ENCODE peak calls at places on chromosome 20, in five cellular contexts. T, Q, C, D and P are unnamed samples.

GRCh38 chr20:58219342-58219700 is 9.1 kb downstream of the ANKRD60 start:
- DNase-seq in T (peak; percentile 71), Q (no peak), C (no peak), D (no peak), P (no peak)

GRCh38 chr20:59152559-59153354 is 10.9 kb upstream of the ZNF831 start:
- DNase-seq in T (no peak), Q (no peak), C (no peak), D (no peak), P (no peak)

GRCh38 chr20:20711413-20711812 is 1.0 kb downstream of the RALGAPA2 start:
- DNase-seq in T (no peak), Q (peak; percentile 37), C (no peak), D (no peak), P (peak; percentile 25)

GRCh38 chr20:57660510-57661199 is 40.4 kb upstream of the ZBP1 start:
- DNase-seq in T (peak; percentile 1), Q (no peak), C (no peak), D (no peak), P (peak; percentile 7)

GRCh38 chr20:12955611-12956010 is 53.2 kb upstream of the SPTLC3 start:
- DNase-seq in T (no peak), Q (no peak), C (no peak), D (no peak), P (no peak)

GRCh38 chr20:9172908-9173307 is 104.0 kb downstream of the PLCB4 start:
- DNase-seq in T (no peak), Q (no peak), C (no peak), D (no peak), P (no peak)

GRCh38 chr20:1883986-1884385 is 11.2 kb upstream of the SIRPA start:
- DNase-seq in T (no peak), Q (no peak), C (no peak), D (no peak), P (no peak)

GRCh38 chr20:61297981-61298380 is 45.9 kb downstream of the CDH4 start:
- DNase-seq in T (no peak), Q (no peak), C (no peak), D (no peak), P (no peak)

GRCh38 chr20:11375966-11376365 is 541.7 kb upstream of the BTBD3 start:
- DNase-seq in T (no peak), Q (no peak), C (no peak), D (no peak), P (no peak)

GRCh38 chr20:31859998-31860380 is 10.3 kb downstream of the DUSP15 start:
- DNase-seq in T (no peak), Q (no peak), C (no peak), D (no peak), P (no peak)

GRCh38 chr20:17612287-17612974 is 42.6 kb downstream of the DSTN start:
- DNase-seq in T (no peak), Q (no peak), C (no peak), D (peak; percentile 19), P (peak; percentile 67)

GRCh38 chr20:38298768-38299288 is 5.1 kb upstream of the BPI start:
- DNase-seq in T (no peak), Q (no peak), C (no peak), D (peak; percentile 81), P (no peak)

GRCh38 chr20:32991386-32991785 is 12.8 kb downstream of the SUN5 start:
- DNase-seq in T (no peak), Q (no peak), C (no peak), D (no peak), P (no peak)

GRCh38 chr20:56628873-56629463 is at the start of gene TFAP2C:
- DNase-seq in T (peak; percentile 91), Q (no peak), C (peak; percentile 75), D (peak; percentile 89), P (no peak)

GRCh38 chr20:46712056-46712636 is 2.7 kb downstream of the SLC2A10 start:
- DNase-seq in T (no peak), Q (no peak), C (no peak), D (no peak), P (no peak)

GRCh38 chr20:45822863-45823262 is 4.2 kb downstream of the TNNC2 start:
- DNase-seq in T (peak; percentile 70), Q (no peak), C (no peak), D (no peak), P (no peak)

GRCh38 chr20:44837949-44838348 is 27.6 kb upstream of the RIMS4 start:
- DNase-seq in T (no peak), Q (no peak), C (no peak), D (no peak), P (no peak)

GRCh38 chr20:6709865-6710595 is 57.5 kb upstream of the BMP2 start:
- DNase-seq in T (no peak), Q (no peak), C (no peak), D (no peak), P (no peak)

GRCh38 chr20:9068896-9069663 is at the start of gene PLCB4:
- DNase-seq in T (peak; percentile 51), Q (no peak), C (peak; percentile 62), D (no peak), P (no peak)

GRCh38 chr20:50053790-50054547 is 59.0 kb downstream of the UBE2V1 start:
- DNase-seq in T (peak; percentile 38), Q (no peak), C (no peak), D (no peak), P (no peak)
- TF ChIP-seq CTCF in T (no peak), Q (no peak), C (no peak), D (no peak), P (no peak)

GRCh38 chr20:62706857-62707256 is 1.8 kb upstream of the NTSR1 start:
- DNase-seq in T (no peak), Q (no peak), C (no peak), D (no peak), P (no peak)

GRCh38 chr20:62709537-62709905 is 885 bp downstream of the NTSR1 start:
- DNase-seq in T (no peak), Q (no peak), C (no peak), D (no peak), P (no peak)

GRCh38 chr20:62708591-62709536 is at the start of gene NTSR1:
- DNase-seq in T (no peak), Q (no peak), C (peak; percentile 67), D (no peak), P (no peak)

GRCh38 chr20:62707281-62707941 is 1.2 kb upstream of the NTSR1 start:
- DNase-seq in T (no peak), Q (no peak), C (no peak), D (no peak), P (no peak)

DNA sequence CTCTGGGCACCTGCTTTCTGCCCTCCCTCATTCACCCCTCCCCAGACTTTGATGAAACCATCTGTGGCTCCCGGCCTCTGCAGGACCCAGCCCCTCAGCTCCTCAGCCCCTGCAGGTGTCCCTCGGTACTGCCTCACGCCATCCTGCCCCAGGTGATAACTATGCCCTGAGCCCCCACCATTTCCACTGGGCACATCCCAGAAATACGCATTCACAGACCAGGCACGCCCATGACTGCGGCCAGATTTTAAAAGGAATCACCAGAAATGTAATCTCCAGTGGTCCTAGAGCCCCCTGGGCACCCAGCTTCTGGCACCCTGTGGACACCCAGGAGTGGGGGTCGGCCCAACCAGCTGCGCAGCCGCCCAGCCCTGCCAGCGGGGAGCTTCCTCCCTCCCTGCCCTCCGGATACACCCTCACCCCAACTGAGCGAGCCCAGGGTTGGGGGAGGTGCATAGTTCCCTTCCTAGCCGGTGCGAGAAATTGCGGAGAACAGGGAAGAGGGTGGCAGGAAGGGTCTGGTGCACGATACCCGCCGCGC is 585 bp upstream of the NTSR1 start:
- DNase-seq in T (peak; percentile 68), Q (peak; percentile 17), C (peak; percentile 83), D (no peak), P (no peak)
- TF ChIP-seq CTCF in T (peak; percentile 78), Q (peak; percentile 48), C (peak; percentile 53), D (no peak), P (peak; percentile 33)

DNA sequence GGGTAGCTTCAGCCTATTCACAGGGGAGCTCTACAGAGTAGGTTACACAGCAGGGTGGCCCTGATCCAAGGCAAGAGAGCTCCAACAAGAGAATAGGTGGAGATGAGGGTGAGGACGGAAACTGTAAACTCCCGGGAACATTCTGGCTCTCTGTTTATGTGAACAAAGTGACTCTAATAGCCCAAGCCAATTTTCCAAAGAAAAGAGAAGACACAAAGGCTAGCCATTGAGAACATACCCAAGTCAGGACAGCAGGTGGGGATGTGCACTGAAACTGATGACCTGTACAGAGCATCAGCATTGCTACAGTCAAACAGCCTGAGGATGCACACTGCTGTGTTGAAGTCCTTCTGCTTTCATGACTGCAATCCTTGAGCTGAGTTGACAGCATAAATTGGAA is 136.0 kb upstream of the TOP1 start:
- DNase-seq in T (no peak), Q (peak; percentile 85), C (no peak), D (no peak), P (no peak)
- TF ChIP-seq CTCF in T (no peak), Q (peak; percentile 75), C (no peak), D (no peak), P (no peak)

GRCh38 chr20:19073584-19074198 is 138.8 kb upstream of the SLC24A3 start:
- DNase-seq in T (no peak), Q (peak; percentile 22), C (peak; percentile 57), D (no peak), P (no peak)
- TF ChIP-seq CTCF in T (no peak), Q (peak; percentile 71), C (peak; percentile 60), D (no peak), P (no peak)

GRCh38 chr20:14890713-14891112 is 553.3 kb upstream of the FLRT3 start:
- DNase-seq in T (no peak), Q (no peak), C (no peak), D (no peak), P (no peak)
- TF ChIP-seq CTCF in T (no peak), Q (no peak), C (no peak), D (no peak), P (no peak)

GRCh38 chr20:51122931-51123658 is 100.2 kb upstream of the KCNG1 start:
- DNase-seq in T (no peak), Q (no peak), C (no peak), D (no peak), P (no peak)
- TF ChIP-seq CTCF in T (no peak), Q (no peak), C (no peak), D (no peak), P (no peak)